ENCODE peak calls at places on chromosome 5, in ten cellular contexts. E is endothelial cell; I is posterior cingulate gyrus; O is Peyer's patch; G is Calu3; D is activated CD4-positive, alpha-beta T cell treated with anti-CD3 and anti-CD28 coated beads, Interleukin-2, amount 50 U/mL, for 1 hour; B is foreskin fibroblast; Z is activated CD4-positive, CD25-positive, alpha-beta regulatory T cell treated with anti-CD3 and anti-CD28 coated beads, Interleukin-2, amount 50 U/mL, for 72 hours; M is NT2/D1; P is NCI-H345. T is an unnamed sample.

GRCh38 chr5:17441351-17441750 is 56.7 kb upstream of the TAF11L2 start:
- DNase-seq in E (no peak), I (no peak), O (no peak), G (no peak), D (no peak), B (no peak), Z (no peak), M (no peak), P (no peak), T (no peak)

GRCh38 chr5:73437126-73438047 is 11.2 kb downstream of the FOXD1 start:
- DNase-seq in E (peak), I (no peak), O (peak), G (peak), D (no peak), B (peak), Z (no peak), M (no peak), P (no peak), T (peak)

GRCh38 chr5:136656811-136657210 is 291.5 kb upstream of the TRPC7 start:
- DNase-seq in E (no peak), I (no peak), O (no peak), G (no peak), D (no peak), B (peak), Z (no peak), M (no peak), P (no peak), T (no peak)

GRCh38 chr5:75510836-75511434 is 494 bp downstream of the CERT1 start:
- DNase-seq in E (peak), I (peak), O (peak), G (peak), D (peak), B (peak), Z (peak), M (no peak), P (peak), T (peak)

GRCh38 chr5:378301-378891 is 56.9 kb downstream of the AHRR start:
- DNase-seq in E (peak), I (no peak), O (no peak), G (no peak), D (no peak), B (peak), Z (no peak), M (no peak), P (no peak), T (no peak)

GRCh38 chr5:916441-917293 is 24.0 kb downstream of the TRIP13 start:
- DNase-seq in E (no peak), I (no peak), O (no peak), G (no peak), D (no peak), B (no peak), Z (no peak), M (no peak), P (no peak), T (peak)

GRCh38 chr5:94969174-94969573 is 315.7 kb downstream of the MCTP1 start:
- DNase-seq in E (no peak), I (no peak), O (no peak), G (no peak), D (no peak), B (peak), Z (no peak), M (no peak), P (peak), T (peak)

GRCh38 chr5:147686421-147686820 is 96.1 kb downstream of the JAKMIP2 start:
- DNase-seq in E (no peak), I (no peak), O (no peak), G (no peak), D (no peak), B (no peak), Z (no peak), M (no peak), P (no peak), T (no peak)

GRCh38 chr5:134247411-134247810 is 21.5 kb upstream of the PPP2CA start:
- DNase-seq in E (no peak), I (no peak), O (no peak), G (no peak), D (no peak), B (peak), Z (no peak), M (no peak), P (no peak), T (no peak)

GRCh38 chr5:133969654-133970324 is 1.4 kb upstream of the C5orf15 start:
- DNase-seq in E (no peak), I (no peak), O (no peak), G (peak), D (no peak), B (peak), Z (no peak), M (no peak), P (no peak), T (no peak)

GRCh38 chr5:76524101-76524835 is 98.9 kb downstream of the F2RL2 start:
- DNase-seq in E (no peak), I (no peak), O (no peak), G (no peak), D (no peak), B (no peak), Z (no peak), M (peak), P (no peak), T (no peak)

GRCh38 chr5:68839019-68839552 is 254.7 kb upstream of the SLC30A5 start:
- DNase-seq in E (no peak), I (no peak), O (no peak), G (no peak), D (no peak), B (peak), Z (no peak), M (no peak), P (no peak), T (no peak)

GRCh38 chr5:178069909-178070308 is 43.4 kb upstream of the N4BP3 start:
- DNase-seq in E (peak), I (no peak), O (no peak), G (peak), D (peak), B (no peak), Z (no peak), M (no peak), P (no peak), T (peak)

T was measured in erythroblast.